ENCODE peak calls at places on chromosomes 1 and 21, in six cellular contexts. B is breast epithelium; P is retinal pigment epithelial cell; D is stimulated activated CD8-positive, alpha-beta memory T cell treated with anti-CD3 and anti-CD28 coated beads, Interleukin-12 subunit alpha, Interleukin-12 subunit beta, amount 100 ng/mL, for 1 hour; K is NCI-H146; T is MM.1S. G is an unnamed sample.
A peak's percentile ranks its signal among the peaks of the same experiment; 100 is the strongest.

GRCh38 chr1:238639861-238640260 is 746.5 kb upstream of the CHRM3 start:
- DNase-seq in K (no peak), B (no peak), P (no peak), D (no peak), T (no peak), G (no peak)

GRCh38 chr1:246679211-246680177 is 44.7 kb upstream of the SCCPDH start:
- DNase-seq in T (no peak), P (no peak), K (no peak), B (no peak), D (no peak), G (no peak)

GRCh38 chr1:18817316-18817715 is 42.1 kb downstream of the TAS1R2 start:
- DNase-seq in P (no peak), B (no peak), T (no peak), K (no peak), D (no peak), G (no peak)

GRCh38 chr1:39418223-39418622 is 73.2 kb upstream of the BMP8A start:
- DNase-seq in K (no peak), T (no peak), P (no peak), D (no peak), B (no peak), G (no peak)

GRCh38 chr1:157505481-157506272 is 46.6 kb downstream of the FCRL5 start:
- DNase-seq in T (peak; percentile 95), P (no peak), D (peak; percentile 6), B (no peak), K (peak; percentile 28), G (no peak)

GRCh38 chr1:119974013-119974412 is 77.7 kb upstream of the ADAM30 start:
- DNase-seq in P (no peak), T (no peak), D (no peak), B (no peak), K (no peak), G (no peak)

GRCh38 chr1:185559684-185560310 is 174.4 kb upstream of the HMCN1 start:
- DNase-seq in P (no peak), D (no peak), B (no peak), T (peak; percentile 90), K (peak; percentile 43), G (peak; percentile 58)

GRCh38 chr1:44027320-44027719 is 3.9 kb downstream of the SLC6A9 start:
- DNase-seq in K (no peak), B (no peak), T (no peak), P (no peak), D (no peak), G (no peak)

GRCh38 chr21:26457817-26458216 is 115.3 kb downstream of the CYYR1 start:
- DNase-seq in K (no peak), D (no peak), B (no peak), P (no peak), T (no peak), G (no peak)

GRCh38 chr1:201310986-201311355 is 27.7 kb downstream of the PKP1 start:
- DNase-seq in B (peak; percentile 94), K (peak; percentile 10), T (no peak), P (peak; percentile 33), D (no peak), G (no peak)

GRCh38 chr1:93571623-93572310 is 109.9 kb downstream of the BCAR3 start:
- DNase-seq in K (no peak), P (no peak), B (no peak), T (no peak), D (no peak), G (no peak)